ENCODE peak calls at places on chromosomes 5 and 9, in nine cellular contexts. E, S, B, T, Z, X, G, D and R are unnamed samples.
A peak's percentile ranks its signal among the peaks of the same experiment; 100 is the strongest.

GRCh38 chr9:131270171-131271015 is 5.9 kb downstream of the FAM78A start:
- DNase-seq in G (peak; percentile 85), Z (peak; percentile 63), E (peak; percentile 79), B (no peak), S (peak; percentile 52), T (peak; percentile 32), X (peak; percentile 45), D (no peak), R (no peak)

GRCh38 chr5:149367249-149367971 is 9.6 kb downstream of the PCYOX1L start:
- DNase-seq in T (peak; percentile 78), S (peak; percentile 46), B (peak; percentile 87), G (peak; percentile 76), E (peak; percentile 48), Z (peak; percentile 69), D (peak; percentile 11), X (peak; percentile 27), R (peak; percentile 88)

GRCh38 chr5:154466671-154467070 is 11.4 kb downstream of the HAND1 start:
- DNase-seq in Z (no peak), S (no peak), X (no peak), D (no peak), T (no peak), E (no peak), B (no peak), G (no peak), R (no peak)

GRCh38 chr5:10467281-10468198 is 25.9 kb downstream of the ROPN1L start:
- DNase-seq in X (no peak), G (no peak), E (no peak), S (no peak), Z (no peak), B (peak; percentile 47), D (no peak), T (peak; percentile 64), R (no peak)

GRCh38 chr5:37771203-37771611 is 68.6 kb downstream of the GDNF start:
- DNase-seq in E (no peak), D (no peak), Z (no peak), S (no peak), G (no peak), X (no peak), B (no peak), T (peak; percentile 43), R (no peak)

GRCh38 chr5:124617787-124618186 is 128.7 kb downstream of the ZNF608 start:
- DNase-seq in Z (no peak), S (no peak), T (no peak), D (no peak), X (no peak), B (no peak), G (no peak), E (no peak), R (no peak)

GRCh38 chr9:136564379-136564988 is 18.6 kb upstream of the NOTCH1 start:
- DNase-seq in B (no peak), Z (no peak), X (no peak), G (peak; percentile 88), S (no peak), T (peak; percentile 85), D (no peak), E (no peak), R (no peak)

GRCh38 chr9:86341007-86341491 is 13.2 kb downstream of the TUT7 start:
- DNase-seq in X (no peak), S (no peak), T (peak; percentile 24), E (no peak), G (no peak), Z (no peak), D (no peak), B (no peak), R (no peak)

GRCh38 chr9:88987646-88988045 is 3.6 kb upstream of the S1PR3 start:
- DNase-seq in E (no peak), S (no peak), T (no peak), D (no peak), X (no peak), G (no peak), B (no peak), Z (no peak), R (no peak)

GRCh38 chr9:120946259-120946658 is 19.7 kb upstream of the TRAF1 start:
- DNase-seq in E (no peak), G (no peak), X (no peak), D (no peak), S (no peak), Z (no peak), T (peak; percentile 63), B (no peak), R (no peak)

GRCh38 chr9:134634667-134635230 is 6.9 kb upstream of the COL5A1 start:
- DNase-seq in T (no peak), D (no peak), B (no peak), G (peak; percentile 23), Z (no peak), X (no peak), S (no peak), E (no peak), R (no peak)

GRCh38 chr9:32525506-32525905 is 490 bp downstream of the RIGI start:
- DNase-seq in D (no peak), B (no peak), G (no peak), Z (no peak), S (no peak), E (no peak), T (peak; percentile 9), X (no peak), R (no peak)

GRCh38 chr9:78666818-78667429 is 370.0 kb downstream of the PSAT1 start:
- DNase-seq in D (no peak), S (no peak), Z (no peak), B (no peak), X (no peak), E (no peak), G (no peak), T (no peak), R (no peak)

GRCh38 chr5:95870105-95870672 is 47.7 kb upstream of the GLRX start:
- DNase-seq in G (no peak), Z (no peak), X (no peak), E (no peak), T (no peak), S (no peak), D (no peak), B (no peak), R (no peak)

GRCh38 chr5:2756211-2756746 is 4.8 kb upstream of the IRX2 start:
- DNase-seq in E (no peak), S (no peak), Z (no peak), D (no peak), X (no peak), G (no peak), B (peak; percentile 63), T (peak; percentile 15), R (peak; percentile 89)

GRCh38 chr5:114434396-114435219 is 72.7 kb downstream of the KCNN2 start:
- DNase-seq in G (no peak), X (no peak), Z (no peak), E (no peak), D (no peak), B (peak; percentile 93), T (no peak), S (no peak), R (no peak)

GRCh38 chr5:136018814-136019777 is 9.7 kb upstream of the TGFBI start:
- DNase-seq in Z (no peak), T (peak; percentile 98), E (no peak), B (peak; percentile 96), G (no peak), S (no peak), D (no peak), X (no peak), R (no peak)

GRCh38 chr5:59174248-59174844 is 591.5 kb downstream of the RAB3C start:
- DNase-seq in T (peak; percentile 90), G (no peak), B (peak; percentile 80), D (peak; percentile 4), S (peak; percentile 7), E (no peak), X (no peak), Z (peak; percentile 42), R (peak; percentile 66)

GRCh38 chr9:88544245-88544644 is 9.3 kb downstream of the NXNL2 start:
- DNase-seq in Z (no peak), D (no peak), S (no peak), B (peak; percentile 9), G (no peak), E (no peak), T (peak; percentile 76), X (no peak), R (no peak)

GRCh38 chr9:115739096-115739875 is 414.3 kb upstream of the PAPPA start:
- DNase-seq in B (peak; percentile 84), T (peak; percentile 48), D (no peak), X (no peak), E (no peak), G (no peak), Z (no peak), S (no peak), R (no peak)

GRCh38 chr9:136342191-136343120 is 15.1 kb downstream of the GPSM1 start:
- DNase-seq in X (peak; percentile 76), B (peak; percentile 77), Z (peak; percentile 82), E (peak; percentile 30), G (peak; percentile 83), S (peak; percentile 34), D (peak; percentile 43), T (peak; percentile 80), R (no peak)

GRCh38 chr5:164422400-164422799 is 917.0 kb downstream of the MAT2B start:
- DNase-seq in S (no peak), X (no peak), T (peak; percentile 80), B (peak; percentile 59), E (no peak), Z (no peak), G (no peak), D (no peak), R (peak; percentile 58)

GRCh38 chr5:78689893-78690592 is 41.5 kb upstream of the LHFPL2 start:
- DNase-seq in B (no peak), G (no peak), Z (no peak), E (no peak), S (no peak), X (no peak), D (no peak), T (no peak), R (no peak)